ENCODE peak calls at places on chromosomes 16 and 17, in four cellular contexts. Z, J, E and P are unnamed samples. For H3K36me3, the result is how much of the 10 kb centered on the place peaks cover.

GRCh38 chr17:57585341-57586098 is 159.6 kb downstream of the CCDC182 start:
- DNase-seq in J (no peak), Z (no peak), E (no peak), P (no peak)

GRCh38 chr17:55264640-55265298 is at the start of gene HLF:
- DNase-seq in E (peak), J (peak), Z (peak), P (peak)

GRCh38 chr17:68522266-68522665 is 10.0 kb downstream of the PRKAR1A start:
- DNase-seq in Z (no peak), E (no peak), J (no peak), P (no peak)

GRCh38 chr17:44757918-44758413 is 822 bp upstream of the ADAM11 start:
- DNase-seq in Z (no peak), E (no peak), J (no peak), P (no peak)

GRCh38 chr16:85545227-85545818 is 67.8 kb upstream of the GSE1 start:
- DNase-seq in J (no peak), E (no peak), Z (no peak), P (no peak)

GRCh38 chr17:4858068-4858879 is 25.1 kb downstream of the MINK1 start:
- DNase-seq in Z (no peak), J (no peak), E (no peak), P (no peak)

GRCh38 chr16:6374816-6375215 is 957.8 kb upstream of the RBFOX1 start:
- DNase-seq in Z (no peak), E (no peak), J (no peak), P (no peak)

GRCh38 chr16:9012848-9013507 is 49.3 kb upstream of the USP7 start:
- DNase-seq in Z (no peak), E (no peak), J (peak), P (no peak)

GRCh38 chr17:5050281-5050680 is 15.1 kb upstream of the SLC52A1 start:
- DNase-seq in Z (no peak), E (no peak), J (no peak), P (no peak)

GRCh38 chr17:78839762-78840529 is 668 bp downstream of the USP36 start:
- DNase-seq in Z (peak), J (peak), E (peak), P (peak)

GRCh38 chr17:40173778-40174135 is 3.5 kb upstream of the RAPGEFL1 start:
- DNase-seq in Z (no peak), J (peak), E (no peak), P (no peak)

GRCh38 chr17:40175928-40176327 is 1.3 kb upstream of the RAPGEFL1 start:
- DNase-seq in E (no peak), J (no peak), Z (no peak), P (no peak)

GRCh38 chr17:40176409-40177110 is 710 bp upstream of the RAPGEFL1 start:
- DNase-seq in J (no peak), E (peak), Z (no peak), P (peak)

GRCh38 chr17:40173091-40173777 is 4.0 kb upstream of the RAPGEFL1 start:
- DNase-seq in E (no peak), J (no peak), Z (no peak), P (no peak)

GRCh38 chr17:40174528-40174927 is 2.7 kb upstream of the RAPGEFL1 start:
- DNase-seq in Z (no peak), E (no peak), J (no peak), P (no peak)
- H3K36me3 ChIP-seq in Z (under half), E (under half), J (under half), P (half or more)

GRCh38 chr16:29009838-29010166 is 24.9 kb downstream of the LAT start:
- DNase-seq in E (no peak), J (no peak), Z (no peak), P (no peak)

GRCh38 chr16:29011112-29011511 is 26.3 kb downstream of the LAT start:
- DNase-seq in E (no peak), J (no peak), Z (no peak), P (no peak)

GRCh38 chr16:29007865-29008593 is 23.2 kb downstream of the LAT start:
- DNase-seq in Z (no peak), J (peak), E (no peak), P (no peak)

GRCh38 chr16:29011851-29012250 is 27.0 kb downstream of the LAT start:
- DNase-seq in E (no peak), Z (no peak), J (no peak), P (no peak)

GRCh38 chr16:29009050-29009837 is 24.4 kb downstream of the LAT start:
- DNase-seq in J (no peak), E (no peak), Z (no peak), P (no peak)
- H3K4me3 ChIP-seq in J (no peak), E (no peak), Z (no peak), P (no peak)

DNA sequence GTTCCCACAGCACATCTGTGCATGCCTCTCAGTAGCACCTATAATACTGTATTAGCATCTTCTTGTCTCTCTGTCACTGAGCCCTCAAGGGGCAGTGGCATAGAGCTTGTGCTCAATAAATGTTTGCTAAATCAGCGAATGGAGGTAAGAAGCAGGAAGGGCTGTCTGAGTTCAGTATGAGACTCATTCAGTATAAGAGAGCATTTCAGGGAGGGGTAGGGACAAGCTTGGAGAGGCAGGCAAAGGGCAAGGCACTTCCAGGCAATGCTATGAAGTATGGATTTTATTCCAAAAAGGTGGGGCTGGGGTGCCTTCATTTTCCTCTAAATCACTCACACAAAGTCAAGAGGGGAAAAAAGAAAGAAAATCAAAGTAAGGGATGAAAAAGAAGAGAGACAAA is 51.3 kb downstream of the SKAP1 start:
- DNase-seq in J (no peak), E (no peak), Z (no peak), P (no peak)
- H3K27ac ChIP-seq in J (no peak), E (no peak), Z (no peak), P (no peak)

GRCh38 chr17:14921936-14922335 is 343.2 kb downstream of the PMP22 start:
- DNase-seq in J (no peak), E (no peak), Z (no peak), P (no peak)
- H3K36me3 ChIP-seq in J (under half), E (under half), Z (under half), P (under half)

GRCh38 chr16:88772871-88773811 is 11.9 kb downstream of the PIEZO1 start:
- DNase-seq in E (no peak), J (peak), Z (peak), P (peak)
- H3K4me3 ChIP-seq in E (no peak), J (peak), Z (no peak), P (peak)

DNA sequence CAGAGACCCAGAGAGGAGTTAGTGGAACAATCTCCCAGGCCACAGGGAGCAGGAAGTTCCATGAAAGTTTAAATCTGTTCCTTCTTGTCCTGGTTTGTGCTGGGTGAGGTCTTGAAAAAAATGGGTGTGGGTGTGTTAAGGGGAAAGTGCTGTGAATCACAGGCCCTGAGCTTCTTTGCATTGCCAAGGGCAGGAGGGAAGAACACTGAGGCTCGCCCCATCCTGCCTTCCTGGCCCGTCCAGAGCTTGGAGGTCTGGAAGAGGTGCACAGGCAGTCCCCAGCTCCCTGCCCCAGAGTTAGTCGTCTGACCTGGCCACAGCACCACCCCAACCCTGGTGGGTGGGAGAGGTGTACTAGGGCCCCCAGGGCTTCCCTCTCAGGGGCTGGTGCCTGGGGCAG is 2.4 kb downstream of the ADORA2B start:
- DNase-seq in J (peak), E (no peak), Z (no peak), P (no peak)
- H3K27ac ChIP-seq in J (no peak), E (no peak), Z (no peak), P (peak)

DNA sequence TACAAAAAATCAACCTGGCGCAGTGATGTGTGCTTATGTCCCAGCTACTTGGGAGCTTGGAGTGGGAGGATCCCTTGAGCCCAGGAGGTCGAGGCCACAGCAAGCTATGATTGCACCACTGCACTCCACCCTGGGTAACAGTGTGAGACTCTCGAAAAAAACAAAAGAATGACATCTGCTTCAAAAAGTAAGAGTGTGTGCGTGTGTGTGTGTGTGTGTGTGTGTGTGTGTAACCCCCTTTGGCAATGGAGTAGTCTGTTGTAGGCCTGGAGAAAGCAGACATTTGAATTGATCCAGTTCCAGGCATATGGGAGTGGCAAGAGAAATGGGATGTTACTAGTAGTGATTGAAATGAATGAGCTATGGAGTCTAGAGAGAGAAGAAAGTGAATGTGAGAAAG is 9.9 kb downstream of the CASC3 start:
- DNase-seq in J (no peak), E (no peak), Z (no peak), P (no peak)
- H3K36me3 ChIP-seq in J (under half), E (under half), Z (under half), P (half or more)

GRCh38 chr17:74442291-74442669 is 10.4 kb downstream of the GPRC5C start:
- DNase-seq in J (no peak), E (no peak), Z (no peak), P (no peak)

GRCh38 chr17:74441537-74441936 is 9.6 kb downstream of the GPRC5C start:
- DNase-seq in J (no peak), E (no peak), Z (no peak), P (no peak)

GRCh38 chr17:74443516-74444296 is 11.8 kb downstream of the GPRC5C start:
- DNase-seq in E (no peak), Z (no peak), J (no peak), P (no peak)

GRCh38 chr17:74444406-74444805 is 12.5 kb downstream of the GPRC5C start:
- DNase-seq in Z (peak), J (no peak), E (peak), P (no peak)

GRCh38 chr17:74442670-74443515 is 11.0 kb downstream of the GPRC5C start:
- DNase-seq in J (no peak), Z (peak), E (peak), P (peak)
- H3K4me3 ChIP-seq in J (no peak), Z (no peak), E (peak), P (peak)

DNA sequence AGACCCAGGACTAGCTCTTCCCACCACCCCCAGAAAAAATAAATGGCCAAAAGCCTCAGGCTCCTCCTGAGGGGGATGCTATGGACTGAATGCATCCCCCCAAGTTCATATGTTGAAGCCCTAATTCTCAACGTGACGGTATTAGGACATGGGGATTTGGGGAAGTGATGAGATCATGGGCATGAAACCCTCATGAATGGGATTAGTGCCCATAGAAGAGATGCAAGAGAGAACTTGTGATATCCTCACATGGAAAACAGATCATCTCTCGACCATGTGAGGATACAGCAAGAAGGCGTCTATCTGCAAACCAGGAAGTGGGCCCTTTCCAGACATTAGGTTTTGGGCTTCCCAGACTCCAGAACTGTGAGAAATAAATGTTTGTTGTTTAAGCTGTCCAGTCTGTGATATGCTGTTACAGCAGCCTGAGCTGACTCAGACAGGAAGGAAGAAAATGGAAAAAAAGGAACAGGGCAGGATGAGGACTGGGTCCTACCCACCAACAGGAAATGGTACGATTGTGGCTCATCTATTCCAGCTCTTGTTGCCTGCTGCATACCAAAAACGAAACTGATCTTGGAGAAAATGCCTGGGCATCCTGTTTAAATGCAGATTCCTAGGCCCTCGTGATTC is 21.9 kb upstream of the SSTR2 start:
- DNase-seq in E (no peak), Z (no peak), J (peak), P (no peak)
- H3K27ac ChIP-seq in E (peak), Z (peak), J (no peak), P (peak)

GRCh38 chr17:28700278-28700677 is 11.4 kb downstream of the PROCA1 start:
- DNase-seq in E (no peak), J (no peak), Z (no peak), P (no peak)

GRCh38 chr17:28700830-28701492 is 10.7 kb downstream of the PROCA1 start:
- DNase-seq in J (no peak), Z (no peak), E (no peak), P (no peak)

GRCh38 chr17:28703552-28704218 is 8.0 kb downstream of the PROCA1 start:
- DNase-seq in E (no peak), J (no peak), Z (no peak), P (no peak)

GRCh38 chr17:28702752-28703150 is 8.9 kb downstream of the PROCA1 start:
- DNase-seq in J (no peak), Z (no peak), E (no peak), P (no peak)

GRCh38 chr17:28701987-28702751 is 9.5 kb downstream of the PROCA1 start:
- DNase-seq in Z (no peak), E (no peak), J (no peak), P (no peak)
- H3K36me3 ChIP-seq in Z (under half), E (half or more), J (under half), P (half or more)